ENCODE peak calls at places on chromosomes 3 and 15, in eight cellular contexts. I is AG09309, Q is astrocyte of the spinal cord, F is ovary, V is neuronal stem cell, N is GM12865, S is sigmoid colon, J is BE2C. M is an unnamed sample.

GRCh38 chr3:120642368-120642948 is 39.6 kb downstream of the HGD start:
- DNase-seq in Q (peak; percentile 20), S (no peak), I (peak; percentile 18), J (peak; percentile 6), V (no peak), F (no peak), N (no peak), M (no peak)

GRCh38 chr3:52704611-52705437 is 767 bp downstream of the GLT8D1 start:
- DNase-seq in V (no peak), I (no peak), Q (no peak), N (peak; percentile 40), J (no peak), F (peak; percentile 39), S (no peak), M (peak; percentile 50)

GRCh38 chr15:68143785-68144184 is 61.3 kb downstream of the CALML4 start:
- DNase-seq in I (no peak), N (no peak), Q (no peak), F (no peak), J (no peak), S (no peak), V (no peak), M (no peak)

GRCh38 chr3:161600185-161600584 is 103.6 kb downstream of the OTOL1 start:
- DNase-seq in F (no peak), I (no peak), S (no peak), Q (peak; percentile 3), J (no peak), N (no peak), V (no peak), M (no peak)

GRCh38 chr3:65473746-65474145 is 565.0 kb downstream of the MAGI1 start:
- DNase-seq in F (no peak), S (no peak), J (no peak), N (no peak), V (no peak), Q (peak; percentile 28), I (no peak), M (no peak)

GRCh38 chr3:8733332-8734094 is at the start of gene CAV3:
- DNase-seq in Q (no peak), V (no peak), S (no peak), I (no peak), N (no peak), J (no peak), F (no peak), M (no peak)

GRCh38 chr15:84638103-84638502 is 16.0 kb downstream of the WDR73 start:
- DNase-seq in F (no peak), V (no peak), S (no peak), I (no peak), J (no peak), Q (no peak), N (no peak), M (peak; percentile 52)

GRCh38 chr15:42348083-42348482 is 11.2 kb upstream of the CAPN3 start:
- DNase-seq in F (no peak), V (no peak), N (no peak), Q (peak; percentile 28), J (no peak), I (peak; percentile 50), S (no peak), M (no peak)

GRCh38 chr3:109155828-109156227 is 19.3 kb downstream of the C3orf85 start:
- DNase-seq in I (no peak), Q (no peak), J (no peak), F (no peak), N (no peak), V (no peak), S (no peak), M (no peak)

GRCh38 chr3:32347286-32348125 is 44.1 kb upstream of the CMTM7 start:
- DNase-seq in V (no peak), S (no peak), I (no peak), J (no peak), N (no peak), Q (no peak), F (no peak), M (peak; percentile 78)

GRCh38 chr3:195196266-195196665 is 74.7 kb downstream of the XXYLT1 start:
- DNase-seq in J (no peak), F (no peak), S (peak; percentile 60), V (no peak), Q (peak; percentile 67), N (no peak), I (no peak), M (no peak)

GRCh38 chr3:157069406-157069805 is 90.5 kb downstream of the CCNL1 start:
- DNase-seq in J (no peak), F (no peak), N (no peak), Q (no peak), I (no peak), S (no peak), V (no peak), M (no peak)

GRCh38 chr3:70789878-70790277 is 477.4 kb upstream of the MDFIC2 start:
- DNase-seq in F (no peak), N (no peak), I (no peak), S (no peak), V (no peak), J (no peak), Q (no peak), M (no peak)

GRCh38 chr3:42529463-42529862 is 27.0 kb downstream of the VIPR1 start:
- DNase-seq in N (no peak), I (no peak), S (no peak), J (no peak), Q (no peak), F (no peak), V (no peak), M (no peak)

GRCh38 chr3:49794431-49794830 is 5.2 kb downstream of the CDHR4 start:
- DNase-seq in N (no peak), V (no peak), F (no peak), S (no peak), I (no peak), Q (no peak), J (no peak), M (no peak)

GRCh38 chr15:65132841-65133549 is 613 bp downstream of the PDCD7 start:
- DNase-seq in V (peak; percentile 35), N (peak; percentile 69), S (no peak), F (peak; percentile 46), J (peak; percentile 58), Q (peak; percentile 53), I (no peak), M (peak; percentile 52)

GRCh38 chr3:9080165-9080564 is 116.9 kb upstream of the RAD18 start:
- DNase-seq in F (no peak), N (peak; percentile 9), V (no peak), Q (no peak), J (no peak), I (no peak), S (no peak), M (no peak)

DNA sequence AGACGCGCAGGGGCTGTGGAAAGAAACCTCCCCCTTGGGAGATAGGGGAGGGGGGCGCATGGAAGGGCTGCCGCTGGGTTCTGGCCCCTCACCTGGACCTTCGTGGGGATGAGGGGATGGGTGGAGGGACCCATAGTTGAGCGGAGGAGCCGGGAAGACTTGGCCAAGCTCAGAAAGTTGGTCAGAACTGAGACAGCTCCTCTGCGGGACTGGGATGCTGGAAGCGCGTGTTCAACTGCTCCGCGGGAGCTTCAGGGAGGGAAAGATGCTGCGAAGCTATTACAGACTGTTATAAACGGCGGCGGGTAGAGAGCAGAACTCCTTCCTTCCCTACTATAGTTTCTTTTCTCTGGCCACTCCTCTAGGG is 875 bp downstream of the SYNPR start:
- DNase-seq in F (no peak), S (no peak), N (no peak), Q (no peak), J (peak; percentile 25), I (no peak), V (no peak), M (no peak)
- H3K4me3 ChIP-seq in F (no peak overlapping the region), S (no peak overlapping the region), N (no peak overlapping the region), Q (no peak overlapping the region), J (peak overlapping the region; percentile 67), I (no peak overlapping the region), V (peak overlapping the region; percentile 80), M (no peak overlapping the region)

GRCh38 chr15:78061963-78062427 is 15.5 kb downstream of the TBC1D2B start:
- DNase-seq in Q (peak; percentile 61), N (peak; percentile 80), I (no peak), F (no peak), J (no peak), V (no peak), S (no peak), M (no peak)
- H3K4me3 ChIP-seq in Q (peak overlapping the region; percentile 24), N (peak overlapping the region; percentile 48), I (peak overlapping the region; percentile 8), F (peak overlapping the region; percentile 15), J (peak overlapping the region; percentile 26), V (no peak overlapping the region), S (no peak overlapping the region), M (no peak overlapping the region)

DNA sequence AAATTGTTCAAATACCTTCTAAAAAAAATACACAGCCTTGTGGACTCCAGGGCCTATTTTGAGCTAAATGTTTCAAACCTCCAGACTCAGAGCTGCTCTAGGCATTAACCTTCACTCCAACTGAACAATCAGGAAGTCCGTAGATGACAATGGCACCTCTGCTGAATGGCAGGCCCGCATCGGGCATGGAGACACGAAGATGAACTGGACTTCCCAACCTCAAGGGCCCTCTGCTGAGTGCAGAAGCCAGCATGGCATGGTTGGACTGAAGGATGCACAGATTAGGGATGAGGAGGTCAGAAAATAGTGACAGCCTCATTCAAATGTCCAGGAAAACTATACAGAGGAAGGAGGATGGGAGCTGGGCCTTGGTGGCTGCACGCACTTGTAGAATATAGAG is 2.2 kb downstream of the FAM174B start:
- DNase-seq in V (no peak), Q (no peak), N (no peak), I (no peak), F (no peak), J (no peak), S (no peak), M (no peak)
- H3K4me3 ChIP-seq in V (no peak overlapping the region), Q (no peak overlapping the region), N (peak overlapping the region; percentile 65), I (no peak overlapping the region), F (no peak overlapping the region), J (no peak overlapping the region), S (no peak overlapping the region), M (no peak overlapping the region)

GRCh38 chr3:46974421-46975227 is 1.9 kb downstream of the CCDC12 start:
- DNase-seq in J (no peak), N (peak; percentile 53), F (no peak), S (no peak), I (no peak), Q (no peak), V (no peak), M (no peak)
- H3K4me3 ChIP-seq in J (no peak overlapping the region), N (peak overlapping the region; percentile 81), F (no peak overlapping the region), S (no peak overlapping the region), I (no peak overlapping the region), Q (no peak overlapping the region), V (no peak overlapping the region), M (no peak overlapping the region)

M was measured in Caco-2.